ENCODE peak calls at places on chromosomes 5 and 9, in nine cellular contexts. F, D, P, T, Y, C, W, E and G are unnamed samples.
A peak's percentile ranks its signal among the peaks of the same experiment; 100 is the strongest.

GRCh38 chr5:56900858-56901578 is 8.4 kb upstream of the SETD9 start:
- DNase-seq in F (no peak), D (no peak), P (peak; percentile 49), T (no peak), Y (peak; percentile 34), C (no peak), W (peak; percentile 15), E (peak; percentile 2), G (no peak)

GRCh38 chr9:134768332-134769083 is 112.1 kb upstream of the FCN2 start:
- DNase-seq in F (no peak), D (no peak), P (no peak), T (no peak), Y (no peak), C (no peak), W (no peak), E (no peak), G (no peak)

GRCh38 chr5:151001436-151001835 is 19.0 kb upstream of the GPX3 start:
- DNase-seq in F (no peak), D (no peak), P (no peak), T (no peak), Y (no peak), C (no peak), W (no peak), E (no peak), G (no peak)

GRCh38 chr5:42715791-42716190 is 40.8 kb upstream of the CCDC152 start:
- DNase-seq in F (no peak), D (no peak), P (peak; percentile 36), T (no peak), Y (no peak), C (no peak), W (no peak), E (no peak), G (no peak)

GRCh38 chr5:27491047-27491446 is 452.7 kb upstream of the CDH9 start:
- DNase-seq in F (no peak), D (no peak), P (no peak), T (no peak), Y (no peak), C (no peak), W (no peak), E (no peak), G (no peak)

GRCh38 chr9:18438300-18438925 is 35.5 kb upstream of the ADAMTSL1 start:
- DNase-seq in F (no peak), D (no peak), P (peak; percentile 69), T (no peak), Y (no peak), C (no peak), W (no peak), E (no peak), G (peak; percentile 82)

GRCh38 chr5:133289686-133290367 is 238.0 kb downstream of the HSPA4 start:
- DNase-seq in F (no peak), D (no peak), P (no peak), T (no peak), Y (no peak), C (no peak), W (no peak), E (no peak), G (no peak)

GRCh38 chr5:180441577-180441976 is 52.6 kb upstream of the CNOT6 start:
- DNase-seq in F (no peak), D (no peak), P (no peak), T (no peak), Y (no peak), C (no peak), W (no peak), E (no peak), G (peak; percentile 87)

GRCh38 chr9:96052703-96053102 is 177.2 kb downstream of the ERCC6L2 start:
- DNase-seq in F (no peak), D (no peak), P (no peak), T (no peak), Y (no peak), C (no peak), W (no peak), E (no peak), G (no peak)

GRCh38 chr9:13141629-13142028 is 137.9 kb downstream of the MPDZ start:
- DNase-seq in F (no peak), D (no peak), P (no peak), T (no peak), Y (no peak), C (no peak), W (no peak), E (no peak), G (no peak)

GRCh38 chr9:33468797-33469621 is 4.7 kb downstream of the NOL6 start:
- DNase-seq in F (no peak), D (no peak), P (no peak), T (no peak), Y (no peak), C (peak; percentile 68), W (no peak), E (no peak), G (peak; percentile 66)